ENCODE peak calls at places on chromosomes 12 and 14, in seven cellular contexts. W is G401, V is upper lobe of right lung, I is aorta, S is C1 segment of cervical spinal cord, U is MM.1S, T is heart left ventricle. O is an unnamed sample.

GRCh38 chr12:79692249-79692619 is 1.5 kb upstream of the PAWR start:
- DNase-seq in V (no peak), T (no peak), U (no peak), W (no peak), S (no peak), I (no peak), O (no peak)

GRCh38 chr12:93127582-93128331 is 198.7 kb upstream of the EEA1 start:
- DNase-seq in S (no peak), T (peak), V (peak), I (peak), W (no peak), U (no peak), O (peak)

GRCh38 chr14:20794644-20795369 is 7.8 kb downstream of the RNASE1 start:
- DNase-seq in V (no peak), U (no peak), W (no peak), S (no peak), T (no peak), I (no peak), O (no peak)

GRCh38 chr12:92292016-92292415 is 146.4 kb upstream of the BTG1 start:
- DNase-seq in W (no peak), U (no peak), T (no peak), S (no peak), V (no peak), I (no peak), O (no peak)

GRCh38 chr12:48750769-48751356 is 34.4 kb upstream of the CCNT1 start:
- DNase-seq in S (no peak), I (no peak), W (no peak), V (no peak), T (no peak), U (no peak), O (no peak)

GRCh38 chr12:98646165-98646764 is 1.2 kb downstream of the APAF1 start:
- DNase-seq in U (no peak), W (peak), S (no peak), V (no peak), I (no peak), T (no peak), O (no peak)

GRCh38 chr12:21248679-21249078 is 86.0 kb downstream of the SLCO1A2 start:
- DNase-seq in S (no peak), V (no peak), T (no peak), W (peak), U (peak), I (no peak), O (no peak)

GRCh38 chr12:91422107-91422506 is 239.5 kb upstream of the DCN start:
- DNase-seq in I (no peak), U (no peak), T (no peak), V (no peak), W (peak), S (no peak), O (no peak)

GRCh38 chr12:116502141-116502725 is 56.9 kb upstream of the MAP1LC3B2 start:
- DNase-seq in U (no peak), T (no peak), I (no peak), S (no peak), W (no peak), V (no peak), O (no peak)

GRCh38 chr12:117227000-117227653 is 36.9 kb upstream of the FBXO21 start:
- DNase-seq in U (no peak), W (no peak), V (no peak), T (no peak), I (no peak), S (no peak), O (no peak)

GRCh38 chr12:113149361-113150150 is at the start of gene CFAP73:
- DNase-seq in U (no peak), T (peak), W (peak), S (no peak), I (no peak), V (peak), O (no peak)

GRCh38 chr14:81408595-81408994 is 8.5 kb upstream of the STON2 start:
- DNase-seq in U (no peak), W (no peak), V (no peak), S (no peak), I (no peak), T (no peak), O (no peak)

GRCh38 chr14:22390824-22391461 is 198.1 kb downstream of the DAD1 start:
- DNase-seq in V (no peak), I (no peak), W (no peak), U (no peak), T (no peak), S (no peak), O (no peak)

GRCh38 chr12:60333461-60333860 is 737.6 kb downstream of the SLC16A7 start:
- DNase-seq in S (no peak), T (no peak), I (no peak), U (no peak), V (no peak), W (no peak), O (no peak)

GRCh38 chr14:47022721-47023120 is 371.1 kb upstream of the RPL10L start:
- DNase-seq in S (no peak), T (no peak), W (no peak), U (no peak), V (no peak), I (no peak), O (no peak)

GRCh38 chr14:74204481-74204880 is 34.8 kb upstream of the VSX2 start:
- DNase-seq in I (no peak), W (no peak), S (no peak), V (no peak), T (no peak), U (no peak), O (no peak)

GRCh38 chr12:117472983-117473382 is 111.6 kb upstream of the NOS1 start:
- DNase-seq in V (no peak), W (no peak), I (no peak), S (no peak), U (no peak), T (no peak), O (no peak)

GRCh38 chr14:51310453-51311074 is 70.5 kb downstream of the TMX1 start:
- DNase-seq in T (no peak), V (no peak), I (no peak), W (peak), S (no peak), U (no peak), O (no peak)

GRCh38 chr12:27246774-27247173 is 2.7 kb downstream of the STK38L start:
- DNase-seq in T (no peak), W (no peak), U (no peak), S (no peak), V (no peak), I (no peak), O (no peak)

GRCh38 chr14:35406811-35407630 is 2.5 kb upstream of the NFKBIA start:
- DNase-seq in V (no peak), T (no peak), S (no peak), U (peak), W (peak), I (no peak), O (no peak)

GRCh38 chr14:92511472-92512247 is 1.9 kb upstream of the RIN3 start:
- DNase-seq in I (peak), W (no peak), V (no peak), T (no peak), S (no peak), U (no peak), O (no peak)

GRCh38 chr14:101005447-101005846 is 101.9 kb upstream of the RTL1 start:
- DNase-seq in W (no peak), S (peak), U (no peak), T (peak), V (no peak), I (peak), O (peak)

GRCh38 chr14:73462078-73462715 is 3.9 kb upstream of the NUMB start:
- DNase-seq in I (no peak), U (no peak), V (peak), W (peak), S (peak), T (peak), O (no peak)

GRCh38 chr12:128258866-128259555 is 8.0 kb upstream of the TMEM132C start:
- DNase-seq in T (no peak), W (peak), U (no peak), I (no peak), V (no peak), S (no peak), O (no peak)

GRCh38 chr14:95134304-95134933 is 22.9 kb downstream of the DICER1 start:
- DNase-seq in T (no peak), V (no peak), S (no peak), W (no peak), I (no peak), U (no peak), O (no peak)

GRCh38 chr14:31880935-31881334 is 196.2 kb upstream of the ARHGAP5 start:
- DNase-seq in W (no peak), I (no peak), V (no peak), U (no peak), T (no peak), S (no peak), O (peak)

GRCh38 chr12:119412811-119413794 is 78.6 kb downstream of the CCDC60 start:
- DNase-seq in W (peak), I (no peak), U (peak), T (peak), S (peak), V (no peak), O (peak)

O was measured in coronary artery.